ENCODE peak calls at places on chromosomes 6 and 20, in nine cellular contexts. T is HEK293T; A is NCI-H774; S is SHP77; W is endothelial cell; C is stromal cell of bone marrow; L is naive thymus-derived CD8-positive, alpha-beta T cell; E is A549; Z is pancreas. F is an unnamed sample.

GRCh38 chr20:49165611-49166010 is 22.5 kb downstream of the STAU1 start:
- DNase-seq in T (no peak), A (no peak), S (no peak), W (no peak), C (no peak), L (no peak), E (no peak), Z (no peak), F (no peak)

GRCh38 chr20:6711950-6712634 is 55.4 kb upstream of the BMP2 start:
- DNase-seq in T (no peak), A (no peak), S (no peak), W (no peak), C (no peak), L (no peak), E (no peak), Z (peak; percentile 51), F (no peak)

GRCh38 chr6:76708641-76709331 is 636.3 kb upstream of the IMPG1 start:
- DNase-seq in T (no peak), A (no peak), S (no peak), W (no peak), C (no peak), L (no peak), E (no peak), Z (no peak), F (no peak)

GRCh38 chr20:17928633-17929311 is 39.8 kb downstream of the SNX5 start:
- DNase-seq in T (no peak), A (no peak), S (no peak), W (no peak), C (no peak), L (no peak), E (no peak), Z (peak; percentile 41), F (peak; percentile 39)

GRCh38 chr6:35728663-35729348 is 8.0 kb upstream of the ARMC12 start:
- DNase-seq in T (no peak), A (no peak), S (no peak), W (no peak), C (no peak), L (peak; percentile 62), E (no peak), Z (peak; percentile 53), F (no peak)

GRCh38 chr20:36162272-36162966 is 7.9 kb downstream of the EPB41L1 start:
- DNase-seq in T (peak; percentile 56), A (no peak), S (peak; percentile 38), W (no peak), C (no peak), L (no peak), E (no peak), Z (no peak), F (no peak)

GRCh38 chr20:8326196-8326595 is 194.1 kb downstream of the PLCB1 start:
- DNase-seq in T (no peak), A (no peak), S (no peak), W (no peak), C (no peak), L (no peak), E (no peak), Z (no peak), F (no peak)

GRCh38 chr6:36117639-36118549 is 12.4 kb upstream of the MAPK13 start:
- DNase-seq in T (no peak), A (no peak), S (no peak), W (no peak), C (no peak), L (no peak), E (no peak), Z (no peak), F (no peak)

GRCh38 chr6:162085561-162085960 is 642.0 kb downstream of the PRKN start:
- DNase-seq in T (no peak), A (no peak), S (no peak), W (no peak), C (no peak), L (no peak), E (no peak), Z (no peak), F (no peak)

GRCh38 chr6:78598966-78599365 is 268.4 kb upstream of the IRAK1BP1 start:
- DNase-seq in T (no peak), A (no peak), S (no peak), W (no peak), C (peak; percentile 47), L (no peak), E (peak; percentile 3), Z (peak; percentile 19), F (no peak)